ENCODE peak calls at places on chromosomes 4 and X, in six cellular contexts. T, X, Q, E, U and F are unnamed samples.

GRCh38 chrX:136646602-136647239 is 1.2 kb upstream of the CD40LG start:
- DNase-seq in T (peak), U (no peak), E (no peak), Q (no peak), X (no peak), F (peak)

GRCh38 chrX:40318796-40319195 is 221.0 kb upstream of the BCOR start:
- DNase-seq in Q (no peak), U (no peak), E (no peak), X (no peak), T (no peak), F (no peak)

GRCh38 chr4:113452868-113453620 is 308.5 kb downstream of the CAMK2D start:
- DNase-seq in X (no peak), T (no peak), E (peak), U (no peak), Q (no peak), F (peak)

GRCh38 chrX:10622197-10622596 is 1.8 kb upstream of the MID1 start:
- DNase-seq in U (no peak), Q (no peak), X (no peak), E (no peak), T (no peak), F (no peak)

GRCh38 chrX:18098704-18099103 is 122.0 kb downstream of the BEND2 start:
- DNase-seq in E (no peak), Q (no peak), T (no peak), U (no peak), X (no peak), F (no peak)

GRCh38 chr4:137576437-137576836 is 44.1 kb upstream of the PCDH18 start:
- DNase-seq in T (no peak), U (no peak), Q (no peak), E (peak), X (no peak), F (no peak)

GRCh38 chr4:147137280-147137679 is 191.6 kb upstream of the TTC29 start:
- DNase-seq in Q (no peak), U (no peak), T (no peak), E (no peak), X (no peak), F (no peak)

GRCh38 chrX:28901637-28902036 is 314.4 kb downstream of the IL1RAPL1 start:
- DNase-seq in Q (no peak), X (no peak), T (no peak), U (no peak), E (no peak), F (no peak)

GRCh38 chrX:13051529-13052172 is 7.2 kb upstream of the FAM9C start:
- DNase-seq in T (peak), U (no peak), Q (no peak), X (no peak), E (no peak), F (peak)

GRCh38 chrX:106811131-106811910 is 8.8 kb downstream of the TBC1D8B start:
- DNase-seq in Q (no peak), E (no peak), U (no peak), X (no peak), T (no peak), F (no peak)

GRCh38 chrX:104288269-104288668 is 33.5 kb upstream of the ESX1 start:
- DNase-seq in Q (no peak), T (no peak), U (no peak), E (no peak), X (no peak), F (no peak)

GRCh38 chr4:3337811-3338210 is 45.0 kb downstream of the RGS12 start:
- DNase-seq in X (no peak), T (no peak), U (no peak), E (no peak), Q (no peak), F (no peak)

GRCh38 chr4:169115897-169116254 is 105.8 kb upstream of the CBR4 start:
- DNase-seq in X (peak), T (no peak), U (no peak), Q (peak), E (peak), F (peak)

GRCh38 chrX:27889878-27890277 is 82.1 kb downstream of the MAGEB10 start:
- DNase-seq in X (no peak), T (no peak), Q (no peak), U (no peak), E (no peak), F (no peak)

GRCh38 chrX:153537526-153538295 is 20.3 kb downstream of the ATP2B3 start:
- DNase-seq in E (no peak), Q (no peak), X (no peak), U (no peak), T (no peak), F (no peak)
- H3K4me3 ChIP-seq in E (no peak), Q (no peak), X (no peak), U (no peak), T (no peak), F (no peak)

DNA sequence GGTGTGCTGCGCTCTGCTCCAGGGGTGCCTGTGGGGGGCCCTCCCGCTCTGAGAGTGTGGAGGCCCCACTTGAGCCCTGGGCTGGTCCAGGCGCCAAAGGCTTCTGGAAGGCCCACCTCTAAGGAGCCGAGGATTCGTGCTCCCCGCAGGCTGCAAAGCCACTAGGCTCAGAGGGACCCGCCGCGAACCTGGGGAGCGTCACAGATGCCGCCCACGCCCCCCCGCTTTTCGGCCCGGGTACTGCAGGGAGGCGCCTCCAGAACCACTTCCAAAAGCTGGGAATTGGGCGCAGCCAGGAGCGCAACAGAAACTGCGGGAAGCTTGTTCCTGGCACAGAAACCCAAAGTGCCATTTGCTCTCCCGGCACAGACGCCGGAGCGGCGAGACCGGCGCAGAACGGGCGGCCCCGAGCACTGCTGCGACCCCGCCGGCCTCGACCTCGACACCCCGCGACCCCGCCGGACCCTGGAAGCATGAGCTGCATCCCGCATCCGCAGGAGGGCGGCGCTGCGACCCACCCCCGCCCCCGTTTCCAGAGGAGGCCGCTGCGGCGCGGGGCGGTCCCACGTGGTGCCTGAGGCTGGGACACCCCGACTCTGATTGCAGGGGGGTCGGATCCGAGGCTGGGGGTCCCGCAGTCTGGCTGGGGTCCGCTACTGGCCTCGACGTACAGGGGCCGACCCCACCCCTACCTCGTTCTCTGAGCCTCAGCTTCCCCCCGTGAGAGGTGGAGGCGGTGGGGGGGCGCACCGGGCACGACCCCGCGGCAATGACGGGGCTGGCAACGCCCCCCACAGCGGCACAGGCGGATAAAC is 30.8 kb downstream of the CPLX1 start:
- DNase-seq in T (no peak), Q (no peak), U (no peak), E (no peak), X (peak), F (no peak)
- H3K4me3 ChIP-seq in T (no peak), Q (no peak), U (no peak), E (no peak), X (peak), F (no peak)

GRCh38 chr4:6225469-6225868 is 25.1 kb upstream of the JAKMIP1 start:
- DNase-seq in X (no peak), E (peak), Q (no peak), U (no peak), T (peak), F (peak)

GRCh38 chr4:6221296-6221850 is 21.0 kb upstream of the JAKMIP1 start:
- DNase-seq in X (no peak), E (no peak), U (no peak), T (no peak), Q (no peak), F (no peak)

GRCh38 chr4:6222761-6223292 is 22.5 kb upstream of the JAKMIP1 start:
- DNase-seq in Q (no peak), X (no peak), T (no peak), E (peak), U (no peak), F (no peak)

GRCh38 chr4:6224725-6225124 is 24.4 kb upstream of the JAKMIP1 start:
- DNase-seq in U (no peak), X (no peak), Q (no peak), T (no peak), E (no peak), F (no peak)

GRCh38 chr4:6221851-6222760 is 21.8 kb upstream of the JAKMIP1 start:
- DNase-seq in X (no peak), E (peak), U (no peak), T (no peak), Q (no peak), F (no peak)
- H3K4me3 ChIP-seq in X (peak), E (no peak), U (no peak), T (no peak), Q (no peak), F (no peak)

GRCh38 chrX:50635811-50636365 is 165.3 kb upstream of the DGKK start:
- DNase-seq in E (no peak), X (no peak), Q (no peak), U (no peak), T (no peak), F (no peak)

GRCh38 chrX:50643525-50644137 is 170.4 kb downstream of the SHROOM4 start:
- DNase-seq in Q (no peak), E (no peak), T (no peak), X (no peak), U (no peak), F (no peak)

GRCh38 chrX:50635162-50635561 is 164.5 kb upstream of the DGKK start:
- DNase-seq in Q (no peak), U (no peak), T (no peak), X (no peak), E (no peak), F (no peak)

DNA sequence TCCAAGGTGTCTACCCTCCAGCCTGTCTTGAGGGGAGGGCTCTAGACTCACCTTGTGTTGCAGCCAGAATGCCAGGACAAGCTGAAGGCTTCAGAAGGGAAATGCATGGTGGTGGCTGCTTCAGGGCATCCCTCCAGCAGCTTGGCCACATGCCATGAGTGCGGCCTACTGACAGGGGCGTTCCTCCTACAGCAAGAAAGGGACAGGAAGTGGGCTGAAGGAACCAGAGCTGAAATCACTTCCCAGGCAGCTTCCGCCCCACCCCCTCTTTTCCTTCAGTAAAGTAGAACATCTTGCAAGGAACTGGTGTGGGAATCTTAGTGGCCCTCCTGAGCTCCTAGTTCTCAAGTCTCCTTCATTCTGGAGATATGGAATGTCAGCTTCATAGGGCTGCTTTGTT is 167.5 kb upstream of the DGKK start:
- DNase-seq in E (no peak), X (peak), Q (no peak), U (no peak), T (no peak), F (peak)
- H3K4me3 ChIP-seq in E (no peak), X (no peak), Q (no peak), U (no peak), T (no peak), F (no peak)

GRCh38 chr4:180669637-180670036 is 1573.6 kb upstream of the TENM3 start:
- DNase-seq in T (no peak), Q (no peak), E (no peak), X (no peak), U (no peak), F (no peak)

GRCh38 chr4:180675368-180675675 is 1567.9 kb upstream of the TENM3 start:
- DNase-seq in X (no peak), U (no peak), Q (no peak), T (no peak), E (no peak), F (no peak)

GRCh38 chr4:180674629-180675367 is 1568.4 kb upstream of the TENM3 start:
- DNase-seq in U (no peak), X (no peak), E (no peak), T (no peak), Q (no peak), F (no peak)
- H3K4me3 ChIP-seq in U (no peak), X (no peak), E (no peak), T (no peak), Q (no peak), F (no peak)

DNA sequence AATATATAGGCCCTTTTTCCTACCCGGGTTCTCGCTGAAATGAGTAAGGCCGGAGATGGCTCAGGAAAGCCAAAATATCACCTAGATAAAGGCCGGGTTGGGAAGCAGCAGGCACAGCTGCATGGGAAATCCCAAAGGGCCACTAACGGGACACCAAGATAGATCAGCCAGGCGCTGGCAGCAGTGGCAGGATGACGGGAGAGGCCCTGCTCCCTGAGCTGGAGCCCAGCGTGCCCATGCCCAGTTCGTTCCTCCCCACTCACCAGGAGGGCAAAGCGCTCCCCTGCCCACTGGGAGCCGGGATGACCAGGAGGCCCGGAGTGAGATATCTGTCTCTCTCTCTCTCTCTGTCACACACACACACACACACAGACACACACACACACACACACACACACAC is 109.8 kb downstream of the DCTD start:
- DNase-seq in U (no peak), X (no peak), Q (no peak), T (no peak), E (no peak), F (no peak)
- H3K4me3 ChIP-seq in U (peak), X (peak), Q (no peak), T (no peak), E (no peak), F (no peak)

GRCh38 chr4:105265689-105266088 is 119.0 kb downstream of the TET2 start:
- DNase-seq in X (no peak), U (no peak), Q (no peak), T (no peak), E (no peak), F (no peak)
- H3K4me3 ChIP-seq in X (no peak), U (no peak), Q (no peak), T (no peak), E (no peak), F (no peak)

GRCh38 chrX:110407910-110408545 is 49.4 kb downstream of the RTL9 start:
- DNase-seq in E (peak), U (peak), X (no peak), T (peak), Q (no peak), F (peak)

GRCh38 chrX:110410598-110410997 is 52.0 kb downstream of the RTL9 start:
- DNase-seq in Q (no peak), U (no peak), T (no peak), E (no peak), X (no peak), F (no peak)

GRCh38 chrX:110406822-110407221 is 48.2 kb downstream of the RTL9 start:
- DNase-seq in E (no peak), U (no peak), T (no peak), X (no peak), Q (no peak), F (no peak)

GRCh38 chrX:110409925-110410324 is 51.3 kb downstream of the RTL9 start:
- DNase-seq in E (peak), X (no peak), U (no peak), Q (no peak), T (no peak), F (no peak)

DNA sequence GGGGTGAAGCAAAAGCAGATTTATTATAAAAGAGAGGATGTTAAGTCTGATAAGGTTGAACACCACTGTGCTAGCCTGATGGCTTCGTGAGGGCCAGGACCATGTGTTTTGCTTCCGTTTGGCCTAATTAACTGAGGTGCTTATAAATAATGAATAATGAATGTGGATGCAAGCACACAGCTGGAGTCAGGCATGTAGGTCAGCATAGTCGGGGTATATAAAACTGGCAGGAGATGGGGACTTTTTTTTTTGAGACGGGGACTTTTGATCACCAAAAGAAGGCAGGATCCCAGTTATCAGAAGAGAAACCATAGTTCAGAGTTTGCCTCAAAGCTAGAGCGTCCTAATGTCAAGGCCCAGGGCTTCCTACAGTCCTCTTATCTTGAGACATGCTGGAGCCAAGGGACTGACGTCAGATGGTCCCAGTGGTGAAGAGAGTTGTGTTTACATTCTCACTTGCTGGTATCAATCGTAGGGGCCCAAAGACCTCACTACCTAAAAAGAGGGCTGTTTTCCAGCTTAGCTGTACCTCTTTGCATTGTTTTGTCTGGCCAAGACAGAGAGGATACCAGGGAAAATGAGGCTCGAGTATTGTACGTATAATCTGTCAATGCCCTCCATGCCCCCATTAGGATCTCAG is 50.4 kb downstream of the RTL9 start:
- DNase-seq in X (no peak), Q (no peak), T (no peak), U (no peak), E (no peak), F (no peak)
- H3K4me3 ChIP-seq in X (no peak), Q (no peak), T (no peak), U (no peak), E (no peak), F (no peak)

GRCh38 chr4:6941796-6942195 is 32.2 kb downstream of the TBC1D14 start:
- DNase-seq in Q (no peak), X (no peak), E (no peak), T (no peak), U (no peak), F (no peak)

GRCh38 chr4:6943012-6943869 is 33.6 kb downstream of the TBC1D14 start:
- DNase-seq in E (no peak), X (no peak), T (no peak), U (no peak), Q (no peak), F (no peak)

GRCh38 chr4:6940744-6941137 is 31.1 kb downstream of the TBC1D14 start:
- DNase-seq in Q (no peak), T (no peak), U (no peak), X (peak), E (no peak), F (no peak)

GRCh38 chr4:6943870-6944195 is 34.2 kb downstream of the TBC1D14 start:
- DNase-seq in Q (no peak), X (no peak), E (no peak), U (no peak), T (no peak), F (no peak)

GRCh38 chr4:6942238-6942800 is 32.7 kb downstream of the TBC1D14 start:
- DNase-seq in Q (peak), U (no peak), E (peak), T (peak), X (no peak), F (peak)
- H3K4me3 ChIP-seq in Q (no peak), U (no peak), E (no peak), T (peak), X (no peak), F (no peak)